ENCODE peak calls at places on chromosomes 6 and 20, in nine cellular contexts. R, M, A, U, F, C, J, O and E are unnamed samples.
A peak's percentile ranks its signal among the peaks of the same experiment; 100 is the strongest.

GRCh38 chr6:37170273-37171140 is 555 bp downstream of the PIM1 start:
- DNase-seq in R (peak; percentile 65), M (peak; percentile 82), A (peak; percentile 31), U (no peak), F (no peak), C (no peak), J (peak; percentile 83), O (no peak), E (no peak)

GRCh38 chr6:21999012-21999528 is 297.8 kb downstream of the PRL start:
- DNase-seq in R (no peak), M (no peak), A (no peak), U (no peak), F (peak; percentile 15), C (peak; percentile 79), J (peak; percentile 67), O (no peak), E (no peak)

GRCh38 chr6:134821914-134822862 is 127.7 kb downstream of the ALDH8A1 start:
- DNase-seq in R (no peak), M (no peak), A (no peak), U (no peak), F (no peak), C (peak; percentile 61), J (no peak), O (no peak), E (no peak)

GRCh38 chr6:110625883-110626282 is 149.5 kb upstream of the SLC22A16 start:
- DNase-seq in R (no peak), M (no peak), A (no peak), U (no peak), F (no peak), C (peak; percentile 29), J (no peak), O (no peak), E (no peak)

GRCh38 chr20:38752029-38752428 is 3.8 kb downstream of the ACTR5 start:
- DNase-seq in R (no peak), M (no peak), A (no peak), U (no peak), F (no peak), C (no peak), J (no peak), O (no peak), E (no peak)

GRCh38 chr6:48183174-48183573 is 72.2 kb upstream of the PTCHD4 start:
- DNase-seq in R (no peak), M (no peak), A (no peak), U (peak; percentile 20), F (no peak), C (no peak), J (no peak), O (no peak), E (no peak)

GRCh38 chr6:17093692-17094091 is 8.2 kb upstream of the STMND1 start:
- DNase-seq in R (no peak), M (no peak), A (no peak), U (no peak), F (no peak), C (no peak), J (no peak), O (no peak), E (no peak)

GRCh38 chr6:39189915-39190544 is 39.2 kb downstream of the KCNK5 start:
- DNase-seq in R (peak; percentile 7), M (peak; percentile 77), A (no peak), U (peak; percentile 40), F (no peak), C (no peak), J (peak; percentile 88), O (no peak), E (peak; percentile 50)

GRCh38 chr20:49615401-49616153 is 47.6 kb upstream of the PTGIS start:
- DNase-seq in R (no peak), M (no peak), A (no peak), U (peak; percentile 62), F (no peak), C (no peak), J (peak; percentile 61), O (no peak), E (peak; percentile 85)

GRCh38 chr6:122733259-122733658 is 46.3 kb upstream of the FABP7 start:
- DNase-seq in R (no peak), M (no peak), A (no peak), U (no peak), F (no peak), C (no peak), J (no peak), O (no peak), E (no peak)

GRCh38 chr20:63682384-63683139 is 13.9 kb upstream of the TNFRSF6B start:
- DNase-seq in R (no peak), M (no peak), A (no peak), U (peak; percentile 63), F (peak; percentile 99), C (peak; percentile 96), J (peak; percentile 99), O (no peak), E (peak; percentile 77)

GRCh38 chr6:17354700-17355403 is 38.5 kb upstream of the CAP2 start:
- DNase-seq in R (no peak), M (no peak), A (no peak), U (peak; percentile 99), F (no peak), C (peak; percentile 85), J (no peak), O (no peak), E (no peak)

GRCh38 chr20:24134284-24134683 is 145.7 kb upstream of the GGTLC1 start:
- DNase-seq in R (no peak), M (no peak), A (no peak), U (no peak), F (no peak), C (no peak), J (peak; percentile 75), O (no peak), E (no peak)

GRCh38 chr20:39356913-39357312 is 394.8 kb downstream of the DHX35 start:
- DNase-seq in R (no peak), M (no peak), A (no peak), U (no peak), F (no peak), C (no peak), J (no peak), O (no peak), E (no peak)

GRCh38 chr20:63835031-63835858 is 4.2 kb upstream of the ZBTB46 start:
- DNase-seq in R (no peak), M (peak; percentile 93), A (no peak), U (peak; percentile 96), F (peak; percentile 69), C (peak; percentile 97), J (peak; percentile 100), O (peak; percentile 84), E (peak; percentile 93)

GRCh38 chr6:167136376-167136775 is 13.5 kb downstream of the CCR6 start:
- DNase-seq in R (no peak), M (no peak), A (no peak), U (no peak), F (no peak), C (no peak), J (no peak), O (no peak), E (no peak)

GRCh38 chr20:11329271-11329670 is 588.4 kb upstream of the BTBD3 start:
- DNase-seq in R (no peak), M (no peak), A (no peak), U (no peak), F (no peak), C (no peak), J (no peak), O (no peak), E (no peak)

GRCh38 chr6:41775293-41775882 is 4.3 kb downstream of the FRS3 start:
- DNase-seq in R (no peak), M (no peak), A (no peak), U (no peak), F (no peak), C (no peak), J (no peak), O (no peak), E (peak; percentile 30)

GRCh38 chr20:50794181-50794845 is 548 bp upstream of the BCAS4 start:
- DNase-seq in R (peak; percentile 13), M (no peak), A (no peak), U (no peak), F (no peak), C (no peak), J (no peak), O (no peak), E (no peak)

GRCh38 chr20:46562373-46563169 is 12.1 kb upstream of the OCSTAMP start:
- DNase-seq in R (peak; percentile 67), M (peak; percentile 83), A (peak; percentile 70), U (peak; percentile 87), F (peak; percentile 19), C (peak; percentile 47), J (peak; percentile 77), O (peak; percentile 78), E (peak; percentile 66)